ENCODE peak calls at places on chromosomes 12 and 14, in eight cellular contexts. One of them, this sample, is unnamed. For H3K9me2, the result is how much of the 10 kb centered on the place peaks cover.

GRCh38 chr12:124869011-124869665 is 5.5 kb upstream of the SCARB1 start:
- DNase-seq in GM23248: no peak
- DNase-seq in OCI-LY7: no peak
- DNase-seq in MM.1S: no peak
- DNase-seq in PC-3: no peak
- DNase-seq in Karpas-422: no peak
- DNase-seq in GM23338: peak
- DNase-seq in HCT116: no peak
- DNase-seq in this sample: no peak

GRCh38 chr14:39431416-39432178 is 636 bp downstream of the FBXO33 start:
- DNase-seq in GM23248: peak
- DNase-seq in OCI-LY7: peak
- DNase-seq in MM.1S: peak
- DNase-seq in PC-3: peak
- DNase-seq in Karpas-422: peak
- DNase-seq in GM23338: peak
- DNase-seq in HCT116: peak
- DNase-seq in this sample: peak

GRCh38 chr14:24132061-24132685 is 1.7 kb downstream of the FITM1 start:
- DNase-seq in GM23248: no peak
- DNase-seq in OCI-LY7: no peak
- DNase-seq in MM.1S: no peak
- DNase-seq in PC-3: no peak
- DNase-seq in Karpas-422: no peak
- DNase-seq in GM23338: no peak
- DNase-seq in HCT116: no peak
- DNase-seq in this sample: no peak

GRCh38 chr14:76564471-76565119 is 188.7 kb downstream of the ESRRB start:
- DNase-seq in GM23248: no peak
- DNase-seq in OCI-LY7: peak
- DNase-seq in MM.1S: no peak
- DNase-seq in PC-3: no peak
- DNase-seq in Karpas-422: peak
- DNase-seq in GM23338: peak
- DNase-seq in HCT116: peak
- DNase-seq in this sample: no peak

GRCh38 chr14:80930836-80931389 is 10.6 kb downstream of the CEP128 start:
- DNase-seq in GM23248: peak
- DNase-seq in OCI-LY7: peak
- DNase-seq in MM.1S: peak
- DNase-seq in PC-3: peak
- DNase-seq in Karpas-422: peak
- DNase-seq in GM23338: no peak
- DNase-seq in HCT116: no peak
- DNase-seq in this sample: no peak

GRCh38 chr12:131044760-131045381 is 91.2 kb downstream of the ADGRD1 start:
- DNase-seq in GM23248: no peak
- DNase-seq in OCI-LY7: no peak
- DNase-seq in MM.1S: no peak
- DNase-seq in PC-3: no peak
- DNase-seq in Karpas-422: no peak
- DNase-seq in GM23338: no peak
- DNase-seq in HCT116: no peak
- DNase-seq in this sample: peak

GRCh38 chr12:99147150-99147549 is 500.4 kb upstream of the GARIN6 start:
- DNase-seq in GM23248: no peak
- DNase-seq in OCI-LY7: peak
- DNase-seq in MM.1S: no peak
- DNase-seq in PC-3: no peak
- DNase-seq in Karpas-422: peak
- DNase-seq in GM23338: no peak
- DNase-seq in HCT116: no peak
- DNase-seq in this sample: no peak

GRCh38 chr12:1319215-1319614 is 275.2 kb downstream of the FBXL14 start:
- DNase-seq in GM23248: peak
- DNase-seq in OCI-LY7: no peak
- DNase-seq in MM.1S: no peak
- DNase-seq in PC-3: no peak
- DNase-seq in Karpas-422: no peak
- DNase-seq in GM23338: no peak
- DNase-seq in HCT116: no peak
- DNase-seq in this sample: no peak

GRCh38 chr14:94816113-94816512 is 46.2 kb upstream of the GSC start:
- DNase-seq in GM23248: peak
- DNase-seq in OCI-LY7: no peak
- DNase-seq in MM.1S: no peak
- DNase-seq in PC-3: no peak
- DNase-seq in Karpas-422: no peak
- DNase-seq in GM23338: peak
- DNase-seq in HCT116: no peak
- DNase-seq in this sample: no peak

GRCh38 chr12:1840981-1841425 is 20.6 kb downstream of the LRTM2 start:
- DNase-seq in GM23248: no peak
- DNase-seq in OCI-LY7: no peak
- DNase-seq in MM.1S: no peak
- DNase-seq in PC-3: no peak
- DNase-seq in Karpas-422: no peak
- DNase-seq in GM23338: no peak
- DNase-seq in HCT116: no peak
- DNase-seq in this sample: no peak

GRCh38 chr14:49505026-49505766 is 81.0 kb downstream of the RPS29 start:
- DNase-seq in GM23248: no peak
- DNase-seq in OCI-LY7: no peak
- DNase-seq in MM.1S: peak
- DNase-seq in PC-3: peak
- DNase-seq in Karpas-422: no peak
- DNase-seq in GM23338: peak
- DNase-seq in HCT116: peak
- DNase-seq in this sample: no peak

GRCh38 chr12:2335109-2335508 is 282.3 kb downstream of the CACNA1C start:
- DNase-seq in GM23248: no peak
- DNase-seq in OCI-LY7: no peak
- DNase-seq in MM.1S: no peak
- DNase-seq in PC-3: no peak
- DNase-seq in Karpas-422: no peak
- DNase-seq in GM23338: no peak
- DNase-seq in HCT116: no peak
- DNase-seq in this sample: no peak

GRCh38 chr12:117744418-117744817 is 224.4 kb downstream of the KSR2 start:
- DNase-seq in GM23248: no peak
- DNase-seq in OCI-LY7: no peak
- DNase-seq in MM.1S: no peak
- DNase-seq in PC-3: no peak
- DNase-seq in Karpas-422: no peak
- DNase-seq in GM23338: no peak
- DNase-seq in HCT116: no peak
- DNase-seq in this sample: no peak

DNA sequence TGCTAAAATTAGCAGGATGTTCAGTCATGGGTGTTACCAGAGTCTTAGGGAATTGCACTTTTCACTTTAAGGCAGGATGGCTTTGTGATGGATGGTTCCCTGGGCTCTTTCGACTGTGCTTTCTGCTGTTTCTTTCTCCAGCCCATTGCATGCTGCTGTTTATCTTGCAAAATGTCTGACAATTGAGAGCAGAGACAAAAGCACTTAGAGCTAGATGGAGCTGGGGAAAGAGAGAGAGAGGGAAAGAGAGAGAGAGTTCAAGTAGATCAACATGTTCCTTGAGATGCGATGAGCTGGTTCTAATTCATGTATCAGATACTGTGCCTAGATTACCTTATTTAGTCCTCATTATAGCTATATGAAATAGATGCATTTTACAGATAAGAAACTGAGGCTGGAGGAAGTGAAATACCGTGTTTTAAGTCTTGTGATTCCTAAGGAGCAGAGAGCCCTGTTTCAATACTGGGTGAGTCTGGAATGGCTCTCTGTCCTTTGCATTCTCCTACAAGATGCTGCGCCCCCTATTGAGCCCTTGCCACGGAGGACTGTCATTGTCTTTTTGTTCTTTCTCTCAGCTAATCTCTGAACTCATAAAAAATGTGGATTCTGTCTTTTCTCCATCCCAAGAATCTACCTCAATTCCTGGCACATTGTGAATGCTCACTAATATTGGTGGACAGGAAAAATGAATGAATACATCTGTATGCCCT is 227.9 kb downstream of the ALG10B start:
- DNase-seq in GM23248: no peak
- DNase-seq in OCI-LY7: no peak
- DNase-seq in MM.1S: peak
- DNase-seq in PC-3: no peak
- DNase-seq in Karpas-422: no peak
- DNase-seq in GM23338: peak
- DNase-seq in HCT116: no peak
- DNase-seq in this sample: no peak
- H3K9me2 ChIP-seq in GM23248: under half
- H3K9me2 ChIP-seq in OCI-LY7: under half
- H3K9me2 ChIP-seq in MM.1S: under half
- H3K9me2 ChIP-seq in PC-3: under half
- H3K9me2 ChIP-seq in Karpas-422: under half
- H3K9me2 ChIP-seq in GM23338: under half
- H3K9me2 ChIP-seq in HCT116: under half
- H3K9me2 ChIP-seq in this sample: under half

GRCh38 chr12:113260636-113261300 is 39.5 kb downstream of the TPCN1 start:
- DNase-seq in GM23248: no peak
- DNase-seq in OCI-LY7: no peak
- DNase-seq in MM.1S: no peak
- DNase-seq in PC-3: no peak
- DNase-seq in Karpas-422: no peak
- DNase-seq in GM23338: no peak
- DNase-seq in HCT116: no peak
- DNase-seq in this sample: no peak
- H3K9me2 ChIP-seq in GM23248: under half
- H3K9me2 ChIP-seq in OCI-LY7: under half
- H3K9me2 ChIP-seq in MM.1S: under half
- H3K9me2 ChIP-seq in PC-3: under half
- H3K9me2 ChIP-seq in Karpas-422: under half
- H3K9me2 ChIP-seq in GM23338: under half
- H3K9me2 ChIP-seq in HCT116: under half
- H3K9me2 ChIP-seq in this sample: under half

DNA sequence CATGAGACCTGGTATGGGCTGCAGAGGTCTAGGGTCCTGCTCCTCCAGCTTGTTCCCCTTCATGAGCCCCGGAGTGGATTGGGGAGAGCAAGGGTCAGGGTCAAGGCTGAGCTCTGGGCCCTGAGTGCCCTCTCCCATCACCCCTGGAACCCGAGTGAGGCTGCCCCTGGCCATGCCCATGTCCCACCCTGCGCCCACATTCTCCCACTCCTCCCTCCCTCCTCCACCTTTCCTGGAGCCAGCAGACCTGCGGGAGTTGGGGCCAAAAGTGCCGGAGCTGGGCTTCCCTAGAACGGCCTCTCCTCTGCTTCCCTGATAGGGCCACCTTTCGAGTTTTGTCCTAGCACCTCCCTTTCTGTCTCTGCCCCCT is 597 bp downstream of the SCNN1A start:
- DNase-seq in GM23248: no peak
- DNase-seq in OCI-LY7: no peak
- DNase-seq in MM.1S: no peak
- DNase-seq in PC-3: no peak
- DNase-seq in Karpas-422: no peak
- DNase-seq in GM23338: no peak
- DNase-seq in HCT116: no peak
- DNase-seq in this sample: no peak
- H3K9me2 ChIP-seq in GM23248: under half
- H3K9me2 ChIP-seq in OCI-LY7: under half
- H3K9me2 ChIP-seq in MM.1S: under half
- H3K9me2 ChIP-seq in PC-3: under half
- H3K9me2 ChIP-seq in Karpas-422: under half
- H3K9me2 ChIP-seq in GM23338: under half
- H3K9me2 ChIP-seq in HCT116: under half
- H3K9me2 ChIP-seq in this sample: under half

GRCh38 chr14:105159344-105159743 is 9.2 kb downstream of the JAG2 start:
- DNase-seq in GM23248: no peak
- DNase-seq in OCI-LY7: no peak
- DNase-seq in MM.1S: no peak
- DNase-seq in PC-3: no peak
- DNase-seq in Karpas-422: no peak
- DNase-seq in GM23338: no peak
- DNase-seq in HCT116: no peak
- DNase-seq in this sample: no peak
- H3K9me2 ChIP-seq in GM23248: under half
- H3K9me2 ChIP-seq in OCI-LY7: under half
- H3K9me2 ChIP-seq in MM.1S: under half
- H3K9me2 ChIP-seq in PC-3: under half
- H3K9me2 ChIP-seq in Karpas-422: under half
- H3K9me2 ChIP-seq in GM23338: under half
- H3K9me2 ChIP-seq in HCT116: under half
- H3K9me2 ChIP-seq in this sample: under half

DNA sequence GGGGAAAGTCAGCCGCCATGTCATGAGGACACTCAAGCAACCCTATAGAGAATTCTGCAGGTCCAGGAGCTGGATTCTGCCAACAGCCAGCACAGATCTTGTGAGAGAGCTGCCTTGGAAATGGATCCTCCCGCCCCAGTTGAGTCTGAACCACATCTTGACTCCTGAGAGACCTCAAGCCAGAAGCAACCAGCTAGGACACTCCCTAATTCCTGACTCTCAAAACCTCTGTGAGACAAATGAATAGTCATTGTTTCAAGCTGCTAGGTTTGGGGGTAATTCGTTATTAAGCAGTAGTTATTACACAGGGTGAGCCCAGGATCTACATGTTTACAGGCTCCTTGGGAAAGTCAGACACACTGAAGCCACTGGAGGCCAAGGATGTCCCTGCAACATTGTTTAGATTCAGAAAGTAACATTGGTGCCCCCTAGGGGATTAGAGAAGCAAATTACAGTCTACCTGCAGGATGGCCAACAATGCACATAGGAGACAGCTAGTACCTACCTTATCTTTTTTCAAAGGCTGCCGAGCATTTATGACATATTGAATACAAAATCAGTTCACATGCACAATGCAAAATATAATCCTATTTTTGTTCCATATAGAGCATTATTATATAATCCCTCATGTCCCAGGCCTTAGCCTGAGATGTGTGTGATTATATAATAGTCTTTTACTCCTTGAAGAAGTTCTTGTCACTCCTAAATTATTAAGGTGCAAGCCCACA is 57.9 kb upstream of the FICD start:
- DNase-seq in GM23248: peak
- DNase-seq in OCI-LY7: peak
- DNase-seq in MM.1S: peak
- DNase-seq in PC-3: peak
- DNase-seq in Karpas-422: peak
- DNase-seq in GM23338: peak
- DNase-seq in HCT116: peak
- DNase-seq in this sample: peak
- H3K9me2 ChIP-seq in GM23248: under half
- H3K9me2 ChIP-seq in OCI-LY7: under half
- H3K9me2 ChIP-seq in MM.1S: under half
- H3K9me2 ChIP-seq in PC-3: under half
- H3K9me2 ChIP-seq in Karpas-422: under half
- H3K9me2 ChIP-seq in GM23338: under half
- H3K9me2 ChIP-seq in HCT116: under half
- H3K9me2 ChIP-seq in this sample: under half